ENCODE peak calls at places on chromosomes 11 and 22, in four cellular contexts. X is left ventricle myocardium inferior, F is aorta, H is mammary epithelial cell. Y is an unnamed sample. For H3K27me3, the result is how much of the 10 kb centered on the place peaks cover.

GRCh38 chr11:2990617-2991476 is 1.3 kb downstream of the NAP1L4 start:
- DNase-seq in X (no peak), F (no peak), H (peak), Y (no peak)

GRCh38 chr11:102111787-102112653 is 1.8 kb downstream of the YAP1 start:
- DNase-seq in X (no peak), F (no peak), H (peak), Y (peak)

GRCh38 chr22:29079218-29079901 is 6.5 kb downstream of the KREMEN1 start:
- DNase-seq in X (no peak), F (no peak), H (no peak), Y (no peak)

GRCh38 chr11:20723366-20723765 is 54.0 kb downstream of the NELL1 start:
- DNase-seq in X (no peak), F (no peak), H (no peak), Y (no peak)

GRCh38 chr11:68128682-68129327 is 7.6 kb upstream of the CHKA start:
- DNase-seq in X (peak), F (peak), H (no peak), Y (peak)

GRCh38 chr22:39943366-39943765 is 16.8 kb upstream of the TMA7B start:
- DNase-seq in X (no peak), F (no peak), H (no peak), Y (no peak)

GRCh38 chr22:48031589-48031988 is 1269.1 kb downstream of the TBC1D22A start:
- DNase-seq in X (no peak), F (no peak), H (no peak), Y (no peak)

GRCh38 chr11:77371646-77372045 is 70.2 kb upstream of the GDPD4 start:
- DNase-seq in X (no peak), F (no peak), H (no peak), Y (no peak)

GRCh38 chr22:21074092-21074715 is 28.5 kb downstream of the LRRC74B start:
- DNase-seq in X (no peak), F (no peak), H (peak), Y (no peak)

GRCh38 chr11:118699508-118700220 is 20.2 kb upstream of the TREH start:
- DNase-seq in X (no peak), F (peak), H (no peak), Y (no peak)

GRCh38 chr22:42313804-42314581 is 43.5 kb upstream of the TCF20 start:
- DNase-seq in X (peak), F (no peak), H (peak), Y (no peak)
- H3K27ac ChIP-seq in X (no peak), F (no peak), H (peak), Y (no peak)

DNA sequence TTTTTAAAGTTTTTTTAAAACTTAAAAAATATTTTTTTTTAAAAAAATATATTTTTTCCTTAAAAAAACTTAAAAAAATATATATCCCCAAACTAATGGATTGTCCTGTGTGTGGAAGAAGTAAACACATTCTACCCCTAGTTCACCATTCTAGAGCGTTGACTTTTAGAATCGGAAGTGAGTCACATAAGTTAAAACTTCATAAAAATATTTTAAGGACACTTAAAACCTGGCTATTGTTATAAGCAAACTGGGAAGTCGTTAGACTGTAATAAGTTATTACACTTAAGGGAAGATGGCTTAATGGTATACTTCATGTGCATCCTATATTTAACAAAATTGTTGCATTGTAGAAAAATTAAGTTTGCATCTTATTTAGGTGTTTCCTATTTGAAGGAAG is 21.1 kb downstream of the FAM118B start:
- DNase-seq in X (no peak), F (no peak), H (no peak), Y (no peak)
- H3K27me3 ChIP-seq in X (under half), F (under half), H (under half), Y (under half)

GRCh38 chr11:10488121-10488580 is 33.1 kb downstream of the AMPD3 start:
- DNase-seq in X (no peak), F (peak), H (peak), Y (no peak)
- H3K27ac ChIP-seq in X (no peak), F (no peak), H (peak), Y (no peak)

DNA sequence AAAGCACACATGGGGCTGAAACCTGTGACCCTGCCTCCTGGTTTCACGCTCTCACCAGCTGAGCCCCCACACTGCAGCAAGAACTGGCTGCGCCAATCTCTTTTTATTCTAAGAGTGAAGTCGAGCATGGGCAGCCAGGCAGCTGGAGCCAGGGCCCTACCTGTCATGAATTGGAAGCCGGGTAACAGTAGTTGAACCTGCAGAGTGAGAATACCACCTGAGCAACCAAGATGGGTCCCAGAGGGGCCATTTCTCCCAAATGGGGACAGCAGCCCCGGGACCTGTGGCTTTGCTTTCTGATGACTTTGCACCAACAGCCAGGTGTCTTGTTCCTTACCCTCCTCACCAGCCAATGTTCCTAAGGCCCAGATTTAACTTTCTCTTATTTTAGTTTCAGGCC is 178.9 kb downstream of the GRIK4 start:
- DNase-seq in X (no peak), F (no peak), H (no peak), Y (no peak)
- H3K27me3 ChIP-seq in X (half or more), F (under half), H (under half), Y (under half)

GRCh38 chr22:50420581-50420980 is 54.3 kb downstream of the SBF1 start:
- DNase-seq in X (no peak), F (no peak), H (no peak), Y (no peak)
- H3K27ac ChIP-seq in X (no peak), F (no peak), H (no peak), Y (no peak)

GRCh38 chr11:131242616-131243015 is 127.8 kb upstream of the NTM start:
- DNase-seq in X (no peak), F (no peak), H (no peak), Y (no peak)

GRCh38 chr11:131246156-131246555 is 124.3 kb upstream of the NTM start:
- DNase-seq in X (no peak), F (no peak), H (no peak), Y (no peak)

GRCh38 chr11:131248588-131248987 is 121.8 kb upstream of the NTM start:
- DNase-seq in X (no peak), F (no peak), H (no peak), Y (no peak)

GRCh38 chr11:131246589-131247164 is 123.7 kb upstream of the NTM start:
- DNase-seq in X (peak), F (no peak), H (no peak), Y (no peak)
- H3K27me3 ChIP-seq in X (half or more), F (under half), H (under half), Y (under half)

GRCh38 chr11:117333921-117334320 is 6.3 kb downstream of the CEP164 start:
- DNase-seq in X (no peak), F (no peak), H (no peak), Y (no peak)

GRCh38 chr11:117332843-117333242 is 5.2 kb downstream of the CEP164 start:
- DNase-seq in X (no peak), F (no peak), H (no peak), Y (no peak)

GRCh38 chr11:117327567-117328413 is at the start of gene CEP164:
- DNase-seq in X (peak), F (peak), H (peak), Y (peak)

GRCh38 chr11:117328414-117329010 is 858 bp downstream of the CEP164 start:
- DNase-seq in X (no peak), F (no peak), H (no peak), Y (peak)
- H3K27ac ChIP-seq in X (peak), F (peak), H (peak), Y (peak)

GRCh38 chr22:22709719-22710445 is 65.5 kb downstream of the GGTLC2 start:
- DNase-seq in X (no peak), F (no peak), H (no peak), Y (no peak)
- H3K27me3 ChIP-seq in X (under half), F (under half), H (under half), Y (under half)

GRCh38 chr11:78796956-78797355 is 222.3 kb upstream of the NARS2 start:
- DNase-seq in X (no peak), F (no peak), H (peak), Y (no peak)

GRCh38 chr11:78800756-78801155 is 226.1 kb upstream of the NARS2 start:
- DNase-seq in X (no peak), F (no peak), H (no peak), Y (no peak)

GRCh38 chr11:78797559-78797958 is 222.9 kb upstream of the NARS2 start:
- DNase-seq in X (no peak), F (no peak), H (no peak), Y (no peak)

GRCh38 chr11:78800089-78800690 is 225.5 kb upstream of the NARS2 start:
- DNase-seq in X (no peak), F (peak), H (no peak), Y (no peak)

GRCh38 chr11:78798567-78799170 is 224.0 kb upstream of the NARS2 start:
- DNase-seq in X (peak), F (peak), H (peak), Y (peak)
- H3K27ac ChIP-seq in X (no peak), F (no peak), H (no peak), Y (no peak)